ENCODE peak calls at places on chromosome 13, in four cellular contexts. S is body of pancreas, U is glutamatergic neuron, Z is colonic mucosa. J is an unnamed sample.

GRCh38 chr13:109494955-109495354 is 291.4 kb downstream of the IRS2 start:
- DNase-seq in S (no peak), Z (no peak), U (no peak), J (no peak)

GRCh38 chr13:74210693-74211393 is 76.6 kb upstream of the KLF12 start:
- DNase-seq in S (no peak), Z (no peak), U (peak), J (no peak)

GRCh38 chr13:54660277-54660676 is 1631.7 kb downstream of the OLFM4 start:
- DNase-seq in Z (no peak), U (no peak), S (no peak), J (no peak)

GRCh38 chr13:47250141-47250540 is 353.3 kb upstream of the HTR2A start:
- DNase-seq in S (no peak), U (no peak), Z (no peak), J (no peak)

GRCh38 chr13:66508153-66508909 is 721.8 kb downstream of the PCDH9 start:
- DNase-seq in U (no peak), Z (no peak), S (no peak), J (no peak)

GRCh38 chr13:102817907-102818306 is 19.0 kb downstream of the BIVM start:
- DNase-seq in Z (no peak), U (no peak), S (no peak), J (no peak)

GRCh38 chr13:27833206-27833605 is 40.9 kb downstream of the GSX1 start:
- DNase-seq in U (no peak), S (no peak), Z (no peak), J (no peak)

GRCh38 chr13:59746291-59746962 is 417.3 kb downstream of the DIAPH3 start:
- DNase-seq in U (no peak), Z (no peak), S (no peak), J (no peak)

GRCh38 chr13:45055902-45056648 is 64.2 kb upstream of the GTF2F2 start:
- DNase-seq in U (no peak), S (no peak), Z (peak), J (no peak)

GRCh38 chr13:50387124-50387581 is 371.9 kb downstream of the KCNRG start:
- DNase-seq in Z (peak), U (peak), S (peak), J (peak)

GRCh38 chr13:98653471-98653985 is 76.6 kb upstream of the STK24 start:
- DNase-seq in U (peak), Z (peak), S (peak), J (peak)

GRCh38 chr13:39597828-39598227 is 5.2 kb downstream of the LHFPL6 start:
- DNase-seq in S (no peak), Z (no peak), U (no peak), J (no peak)

GRCh38 chr13:21304256-21304655 is 127.8 kb downstream of the MRPL57 start:
- DNase-seq in S (no peak), U (no peak), Z (no peak), J (no peak)

GRCh38 chr13:49456156-49456555 is 12.1 kb downstream of the SETDB2 start:
- DNase-seq in Z (no peak), U (no peak), S (no peak), J (no peak)

GRCh38 chr13:63625869-63626268 is 2210.2 kb upstream of the PCDH20 start:
- DNase-seq in Z (no peak), U (no peak), S (no peak), J (no peak)

GRCh38 chr13:57138988-57139387 is 1.7 kb upstream of the PRR20A start:
- DNase-seq in S (no peak), Z (no peak), U (no peak), J (no peak)

GRCh38 chr13:108859202-108860012 is 230.0 kb downstream of the MYO16 start:
- DNase-seq in U (no peak), S (no peak), Z (no peak), J (no peak)

GRCh38 chr13:73677041-73677589 is 457.1 kb downstream of the KLF12 start:
- DNase-seq in Z (peak), S (no peak), U (no peak), J (no peak)

GRCh38 chr13:94710881-94711560 is 1.3 kb downstream of the SOX21 start:
- DNase-seq in U (peak), Z (no peak), S (no peak), J (peak)

GRCh38 chr13:46491641-46492040 is 61.3 kb upstream of the LRCH1 start:
- DNase-seq in S (no peak), U (no peak), Z (no peak), J (no peak)

GRCh38 chr13:64688893-64689677 is 2541.1 kb downstream of the PCDH9 start:
- DNase-seq in S (no peak), U (no peak), Z (no peak), J (no peak)

GRCh38 chr13:38308736-38309135 is 40.9 kb upstream of the UFM1 start:
- DNase-seq in S (no peak), Z (no peak), U (no peak), J (no peak)

GRCh38 chr13:37627428-37627827 is 28.9 kb upstream of the POSTN start:
- DNase-seq in S (no peak), U (no peak), Z (no peak), J (no peak)

GRCh38 chr13:113528798-113529180 is 38.3 kb upstream of the DCUN1D2 start:
- DNase-seq in U (no peak), S (no peak), Z (no peak), J (no peak)

GRCh38 chr13:28355822-28356371 is 139.0 kb downstream of the FLT1 start:
- DNase-seq in U (no peak), S (no peak), Z (no peak), J (no peak)

GRCh38 chr13:92346046-92346445 is 880.6 kb upstream of the GPC6 start:
- DNase-seq in Z (no peak), U (no peak), S (no peak), J (no peak)

GRCh38 chr13:99969368-99969933 is 2.1 kb downstream of the ZIC5 start:
- DNase-seq in Z (peak), S (no peak), U (no peak), J (no peak)

GRCh38 chr13:112066624-112067004 is 335 bp upstream of the SOX1 start:
- DNase-seq in U (peak), S (peak), Z (peak), J (no peak)

GRCh38 chr13:87827479-87827878 is 156.3 kb downstream of the SLITRK5 start:
- DNase-seq in S (no peak), U (no peak), Z (no peak), J (no peak)

GRCh38 chr13:74191036-74191809 is 57.0 kb upstream of the KLF12 start:
- DNase-seq in U (no peak), Z (no peak), S (no peak), J (no peak)

GRCh38 chr13:50957620-50958019 is 48.0 kb downstream of the RNASEH2B start:
- DNase-seq in U (no peak), Z (no peak), S (no peak), J (no peak)

GRCh38 chr13:113903361-113903760 is 39.5 kb upstream of the GAS6 start:
- DNase-seq in S (peak), U (no peak), Z (peak), J (no peak)

GRCh38 chr13:71055047-71055446 is 812.0 kb downstream of the DACH1 start:
- DNase-seq in U (no peak), S (no peak), Z (no peak), J (no peak)

GRCh38 chr13:111623170-111623569 is 302.7 kb downstream of the TEX29 start:
- DNase-seq in S (no peak), Z (no peak), U (no peak), J (no peak)

GRCh38 chr13:95784161-95784880 is 107.4 kb downstream of the DNAJC3 start:
- DNase-seq in U (no peak), S (no peak), Z (no peak), J (no peak)

GRCh38 chr13:33204130-33204927 is 81.2 kb downstream of the STARD13 start:
- DNase-seq in S (peak), U (no peak), Z (no peak), J (no peak)

GRCh38 chr13:31174018-31174417 is 12.3 kb upstream of the HSPH1 start:
- DNase-seq in Z (no peak), U (no peak), S (no peak), J (no peak)
- TF ChIP-seq CTCF in Z (no peak), U (no peak), S (no peak), J (no peak)

DNA sequence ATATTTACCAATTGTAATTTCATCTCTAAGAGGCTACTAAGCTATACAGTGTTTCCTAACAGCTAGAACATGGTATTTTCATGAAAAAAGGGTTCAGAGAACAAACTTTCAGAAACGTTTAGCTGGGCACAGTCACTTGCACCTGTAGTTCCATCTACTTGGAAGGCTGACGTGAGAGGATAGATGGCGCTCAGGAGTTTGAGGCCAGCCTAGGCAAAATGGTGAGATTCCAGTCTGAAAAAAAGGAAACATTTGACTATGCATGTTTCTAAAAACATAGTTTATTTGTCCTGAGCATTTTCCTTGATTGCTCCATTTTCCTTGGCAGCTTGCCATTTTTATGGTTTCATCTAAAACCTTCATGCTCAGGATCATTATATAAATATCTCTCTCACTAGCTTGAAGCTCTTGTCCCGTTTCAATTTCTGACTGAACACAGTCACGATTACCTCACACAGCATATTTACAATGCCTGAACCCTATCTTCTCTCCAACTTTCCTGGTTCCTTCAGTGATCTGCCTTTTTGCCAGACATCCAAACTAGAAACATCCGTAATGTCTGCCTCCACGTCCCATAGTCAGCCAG is 200.8 kb downstream of the RGCC start:
- DNase-seq in S (no peak), U (no peak), Z (no peak), J (no peak)
- TF ChIP-seq CTCF in S (no peak), U (no peak), Z (no peak), J (no peak)

DNA sequence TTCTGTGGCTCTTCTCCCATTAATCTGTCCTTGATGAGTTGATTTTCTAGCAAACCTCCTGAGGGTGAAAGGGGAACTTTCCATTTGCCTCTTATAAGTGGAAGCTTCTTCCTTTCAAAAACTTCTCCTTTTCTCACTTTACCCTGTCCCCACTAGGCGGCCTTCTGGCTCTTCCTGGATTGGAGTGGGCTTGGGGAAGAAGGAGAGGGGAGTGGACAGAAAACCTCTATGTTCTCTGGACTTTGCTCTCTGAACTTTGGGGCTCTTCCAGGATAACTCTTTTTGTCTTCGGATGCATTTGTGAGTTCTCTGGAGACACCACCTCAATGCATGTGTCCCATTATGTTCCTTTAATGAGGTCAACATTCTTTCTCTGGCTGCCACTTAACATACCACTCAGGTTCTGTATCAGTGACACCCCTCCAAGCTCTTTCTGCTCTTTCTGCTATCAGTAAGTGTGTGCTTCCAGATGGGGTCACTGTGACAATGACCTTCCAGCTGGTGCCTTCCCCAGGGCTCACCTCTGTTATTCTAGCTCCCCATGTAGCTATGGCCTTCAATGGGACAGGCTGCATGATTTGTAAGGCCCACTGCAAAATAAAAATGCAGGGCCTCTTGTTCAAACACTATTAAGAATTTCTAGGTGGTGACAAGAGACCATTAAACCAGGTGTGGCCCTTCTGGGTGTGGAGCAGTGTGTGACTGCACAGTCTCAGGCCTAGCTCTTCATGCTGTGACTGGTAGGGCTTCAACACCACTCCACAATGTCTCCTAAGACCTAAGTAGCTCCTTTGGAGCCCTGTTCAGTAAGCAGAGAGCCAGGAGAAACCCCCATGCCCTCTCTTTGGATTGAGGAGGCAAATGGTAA is 389.2 kb downstream of the EFNB2 start:
- DNase-seq in Z (peak), S (no peak), U (no peak), J (no peak)
- TF ChIP-seq CTCF in Z (peak), S (no peak), U (no peak), J (no peak)

GRCh38 chr13:77013853-77014542 is 13.0 kb downstream of the FBXL3 start:
- DNase-seq in U (no peak), S (no peak), Z (no peak), J (no peak)

GRCh38 chr13:77014906-77015685 is 11.9 kb downstream of the FBXL3 start:
- DNase-seq in Z (no peak), U (no peak), S (no peak), J (no peak)

GRCh38 chr13:77016241-77016812 is 10.6 kb downstream of the FBXL3 start:
- DNase-seq in U (no peak), S (no peak), Z (no peak), J (no peak)

GRCh38 chr13:77019756-77020155 is 7.2 kb downstream of the FBXL3 start:
- DNase-seq in U (no peak), Z (no peak), S (no peak), J (no peak)

DNA sequence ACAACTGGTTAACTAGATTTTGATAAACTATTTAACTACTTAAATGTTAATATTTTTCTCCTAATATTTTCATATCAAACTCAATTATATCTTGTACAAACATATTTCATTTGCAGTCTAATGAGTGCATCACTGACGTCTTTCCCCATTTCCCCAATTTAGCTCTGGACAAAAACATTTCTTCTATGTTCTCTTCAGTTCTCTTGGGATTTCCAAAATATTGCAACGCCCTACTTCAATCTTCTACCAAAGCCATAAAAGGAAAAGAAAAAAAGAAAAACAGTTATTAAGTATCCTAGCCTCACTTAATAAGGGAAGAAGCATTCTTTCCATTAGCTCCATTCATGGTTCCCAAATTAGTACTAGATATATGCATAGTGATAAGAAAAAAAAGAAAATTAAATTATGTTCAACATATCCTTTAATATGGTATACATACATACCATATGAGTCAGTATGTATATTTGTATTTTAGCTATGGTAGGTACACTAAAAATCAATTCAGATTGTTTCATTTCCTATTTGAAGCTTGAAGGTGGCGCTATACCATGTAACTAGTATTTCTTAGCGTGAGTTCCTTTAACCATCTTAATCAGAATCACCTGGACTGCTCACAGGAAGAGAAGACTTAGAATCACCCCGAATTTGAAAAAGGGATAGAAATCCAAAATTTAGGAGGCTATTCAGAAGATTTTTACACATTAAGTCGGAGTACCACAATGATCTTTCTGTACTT is 9.9 kb downstream of the FBXL3 start:
- DNase-seq in U (no peak), Z (no peak), S (no peak), J (no peak)
- TF ChIP-seq CTCF in U (no peak), Z (no peak), S (no peak), J (no peak)

J was measured in GM10248.